ENCODE peak calls at places on chromosomes 16 and 17, in seven cellular contexts. G is NCI-H1694; J is activated T-cell treated with anti-CD3 and anti-CD28 coated beads, Interleukin-2, amount 50 U/mL, for 72 hours; S is left ventricle myocardium inferior; B is CD8-positive, alpha-beta memory T cell; A is stromal cell of bone marrow; L is bronchial epithelial cell. D is an unnamed sample.
A peak's percentile ranks its signal among the peaks of the same experiment; 100 is the strongest.

GRCh38 chr17:82299452-82299851 is 18.0 kb downstream of the CD7 start:
- DNase-seq in A (no peak), G (no peak), B (no peak), J (peak; percentile 77), L (no peak), S (no peak), D (no peak)

GRCh38 chr17:1232786-1233185 is 37.5 kb upstream of the BHLHA9 start:
- DNase-seq in G (no peak), B (no peak), A (no peak), S (no peak), J (no peak), L (peak; percentile 44), D (no peak)

GRCh38 chr16:48013476-48013875 is 142.3 kb downstream of the ABCC12 start:
- DNase-seq in J (no peak), A (no peak), L (peak; percentile 64), B (no peak), S (no peak), G (peak; percentile 78), D (no peak)

GRCh38 chr17:69594641-69595040 is 180.1 kb downstream of the MAP2K6 start:
- DNase-seq in L (no peak), B (no peak), S (no peak), G (no peak), A (no peak), J (no peak), D (no peak)

GRCh38 chr16:27458196-27458728 is 56.3 kb downstream of the IL21R start:
- DNase-seq in A (no peak), J (no peak), L (peak; percentile 90), B (no peak), G (no peak), S (no peak), D (no peak)

GRCh38 chr17:42266918-42267766 is 9.0 kb downstream of the STAT5B start:
- DNase-seq in B (peak; percentile 38), S (no peak), J (peak; percentile 61), A (no peak), L (peak; percentile 63), G (no peak), D (no peak)

GRCh38 chr16:23712976-23713375 is at the start of gene ERN2:
- DNase-seq in A (no peak), G (no peak), J (no peak), B (no peak), S (no peak), L (no peak), D (no peak)

GRCh38 chr16:8908779-8909468 is 26.8 kb downstream of the LITAFD start:
- DNase-seq in B (no peak), L (peak; percentile 21), G (no peak), J (no peak), A (no peak), S (no peak), D (no peak)

GRCh38 chr17:66542967-66543525 is 240.6 kb downstream of the PRKCA start:
- DNase-seq in L (no peak), G (no peak), J (no peak), S (no peak), A (no peak), B (no peak), D (no peak)

GRCh38 chr16:90026135-90026534 is 6.9 kb upstream of the DBNDD1 start:
- DNase-seq in B (no peak), J (no peak), G (no peak), A (no peak), L (no peak), S (no peak), D (no peak)

GRCh38 chr17:8223356-8224063 is 13.1 kb upstream of the AURKB start:
- DNase-seq in J (peak; percentile 73), S (peak; percentile 73), A (peak; percentile 26), B (peak; percentile 20), G (peak; percentile 66), L (peak; percentile 33), D (peak; percentile 86)

GRCh38 chr17:77196251-77196650 is 55.5 kb downstream of the SEC14L1 start:
- DNase-seq in B (no peak), G (no peak), J (no peak), A (no peak), L (no peak), S (no peak), D (no peak)

GRCh38 chr16:78102865-78103264 is 3.4 kb downstream of the WWOX start:
- DNase-seq in J (no peak), S (no peak), G (no peak), L (no peak), B (no peak), A (no peak), D (no peak)

GRCh38 chr16:82530883-82531282 is 95.9 kb upstream of the CDH13 start:
- DNase-seq in J (no peak), S (no peak), G (no peak), A (no peak), B (no peak), L (no peak), D (no peak)

GRCh38 chr17:37637956-37638355 is 5.3 kb downstream of the DDX52 start:
- DNase-seq in S (no peak), J (no peak), G (no peak), B (no peak), A (no peak), L (no peak), D (no peak)

GRCh38 chr17:5486206-5487124 is at the start of gene MIS12:
- DNase-seq in A (peak; percentile 99), G (peak; percentile 99), J (peak; percentile 98), L (peak; percentile 93), B (peak; percentile 98), S (peak; percentile 98), D (peak; percentile 97)

GRCh38 chr17:39134878-39135277 is 16.6 kb downstream of the PLXDC1 start:
- DNase-seq in J (no peak), L (no peak), G (no peak), A (peak; percentile 43), B (no peak), S (no peak), D (no peak)

GRCh38 chr17:51461578-51462004 is 201.2 kb downstream of the UTP18 start:
- DNase-seq in J (peak; percentile 56), B (peak; percentile 20), G (peak; percentile 97), S (peak; percentile 26), L (peak; percentile 21), A (peak; percentile 26), D (peak; percentile 81)

GRCh38 chr17:78357687-78358537 is 2.0 kb downstream of the SOCS3 start:
- DNase-seq in G (no peak), B (no peak), A (no peak), S (no peak), L (no peak), J (peak; percentile 42), D (peak; percentile 45)

GRCh38 chr16:79601092-79601977 is 798 bp upstream of the MAF start:
- DNase-seq in S (peak; percentile 67), J (peak; percentile 21), B (peak; percentile 22), G (no peak), L (peak; percentile 21), A (no peak), D (peak; percentile 28)

GRCh38 chr17:40084477-40084876 is 15.9 kb downstream of the NR1D1 start:
- DNase-seq in B (no peak), J (no peak), A (no peak), L (no peak), G (no peak), S (no peak), D (no peak)

GRCh38 chr17:6269474-6269873 is 165.4 kb downstream of the AIPL1 start:
- DNase-seq in A (peak; percentile 3), B (no peak), G (no peak), S (peak; percentile 22), J (peak; percentile 21), L (peak; percentile 34), D (peak; percentile 65)

GRCh38 chr16:84841787-84842300 is 22.1 kb downstream of the CRISPLD2 start:
- DNase-seq in G (no peak), A (no peak), S (no peak), J (no peak), B (no peak), L (peak; percentile 62), D (no peak)

GRCh38 chr16:85602402-85602801 is 10.7 kb upstream of the GSE1 start:
- DNase-seq in B (no peak), S (no peak), A (no peak), J (no peak), L (no peak), G (no peak), D (no peak)

GRCh38 chr16:50403491-50403890 is 34.7 kb upstream of the BRD7 start:
- DNase-seq in B (no peak), S (peak; percentile 46), J (no peak), G (no peak), L (no peak), A (no peak), D (no peak)

GRCh38 chr16:54203851-54204505 is 82.6 kb downstream of the IRX3 start:
- DNase-seq in A (no peak), S (no peak), G (no peak), B (no peak), J (no peak), L (no peak), D (no peak)

GRCh38 chr17:17772231-17772630 is 64.6 kb downstream of the SREBF1 start:
- DNase-seq in S (no peak), L (no peak), A (no peak), B (no peak), J (no peak), G (no peak), D (no peak)